ENCODE peak calls at places on chromosomes 2 and 18, in nine cellular contexts. Z, A, T, V, O, L, M, B and U are unnamed samples.

GRCh38 chr2:148817210-148817708 is 57.8 kb upstream of the KIF5C start:
- DNase-seq in Z (peak; percentile 34), A (no peak), T (no peak), V (no peak), O (no peak), L (no peak), M (no peak), B (no peak), U (no peak)

GRCh38 chr2:166464187-166464586 is 29.9 kb downstream of the SCN7A start:
- DNase-seq in Z (no peak), A (no peak), T (no peak), V (no peak), O (no peak), L (peak; percentile 44), M (no peak), B (no peak), U (no peak)

GRCh38 chr2:146128216-146128615 is 1608.3 kb upstream of the ZEB2 start:
- DNase-seq in Z (no peak), A (no peak), T (no peak), V (no peak), O (no peak), L (no peak), M (no peak), B (no peak), U (no peak)

GRCh38 chr18:74476154-74476553 is 19.0 kb upstream of the DIPK1C start:
- DNase-seq in Z (peak; percentile 57), A (no peak), T (peak; percentile 48), V (no peak), O (no peak), L (peak; percentile 8), M (no peak), B (no peak), U (no peak)

GRCh38 chr18:47953471-47953931 is 23.0 kb upstream of the SMAD2 start:
- DNase-seq in Z (peak; percentile 54), A (peak; percentile 68), T (no peak), V (no peak), O (peak; percentile 58), L (no peak), M (peak; percentile 32), B (no peak), U (no peak)

GRCh38 chr2:238866656-238867277 is 18.9 kb downstream of the TWIST2 start:
- DNase-seq in Z (no peak), A (no peak), T (no peak), V (no peak), O (no peak), L (no peak), M (no peak), B (no peak), U (no peak)

GRCh38 chr2:17615728-17616351 is 75.3 kb downstream of the VSNL1 start:
- DNase-seq in Z (no peak), A (no peak), T (no peak), V (no peak), O (no peak), L (peak; percentile 74), M (peak; percentile 50), B (no peak), U (no peak)

GRCh38 chr18:12883003-12883683 is 894 bp downstream of the PTPN2 start:
- DNase-seq in Z (no peak), A (no peak), T (no peak), V (no peak), O (no peak), L (no peak), M (no peak), B (no peak), U (no peak)

GRCh38 chr18:59881728-59882685 is 17.8 kb upstream of the PMAIP1 start:
- DNase-seq in Z (no peak), A (no peak), T (no peak), V (no peak), O (no peak), L (peak; percentile 67), M (no peak), B (no peak), U (no peak)

GRCh38 chr2:163453920-163454319 is 281.9 kb downstream of the FIGN start:
- DNase-seq in Z (no peak), A (no peak), T (no peak), V (no peak), O (no peak), L (no peak), M (no peak), B (no peak), U (no peak)

GRCh38 chr18:63016270-63016669 is 300.9 kb downstream of the PHLPP1 start:
- DNase-seq in Z (peak; percentile 42), A (peak; percentile 50), T (peak; percentile 36), V (peak; percentile 21), O (no peak), L (peak; percentile 59), M (peak; percentile 33), B (no peak), U (no peak)

GRCh38 chr2:176109955-176110345 is 2.9 kb downstream of the HOXD11 start:
- DNase-seq in Z (no peak), A (no peak), T (no peak), V (no peak), O (no peak), L (no peak), M (no peak), B (no peak), U (no peak)
- H3K4me3 ChIP-seq in Z (no peak overlapping the region), A (no peak overlapping the region), T (no peak overlapping the region), V (no peak overlapping the region), O (no peak overlapping the region), L (no peak overlapping the region), M (no peak overlapping the region), B (no peak overlapping the region), U (no peak overlapping the region)

DNA sequence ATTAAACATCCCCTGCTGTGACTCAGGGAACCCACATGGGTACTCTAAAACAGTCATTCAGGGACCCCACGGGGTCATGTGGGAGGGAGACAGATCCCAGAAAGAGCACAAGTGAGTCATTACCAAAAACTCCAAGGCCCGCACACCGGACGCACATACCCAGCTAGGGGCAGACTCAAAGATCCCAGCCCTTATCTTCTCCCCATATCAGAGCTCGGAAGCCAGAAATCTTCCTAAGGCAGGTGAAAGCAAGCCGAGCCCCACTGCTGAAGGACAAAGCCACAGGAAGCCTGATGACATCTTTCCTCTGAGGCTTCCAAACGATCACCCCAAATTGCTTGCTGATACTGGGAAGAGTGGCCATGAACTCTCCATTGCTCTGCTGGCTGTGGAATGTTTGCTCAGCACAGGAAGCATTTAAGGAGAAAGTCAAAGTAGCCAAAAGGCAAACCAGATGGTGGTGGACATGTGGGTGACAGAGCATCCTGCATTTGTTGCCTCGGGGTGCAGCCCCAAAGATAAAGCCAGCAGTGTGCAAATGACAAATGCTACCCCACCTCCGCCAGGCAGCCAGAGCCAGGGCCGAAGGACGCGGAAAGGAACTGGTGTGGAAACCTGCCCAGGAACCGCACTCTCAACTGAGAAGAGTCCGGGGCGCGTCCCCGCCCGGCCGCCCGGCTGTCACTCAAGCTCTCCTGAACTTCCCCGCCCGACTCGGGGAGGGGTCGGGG is 784 bp downstream of the ACTR1B start:
- DNase-seq in Z (peak; percentile 88), A (peak; percentile 73), T (peak; percentile 47), V (peak; percentile 48), O (peak; percentile 94), L (peak; percentile 89), M (peak; percentile 78), B (peak; percentile 87), U (peak; percentile 62)
- TF ChIP-seq POLR2A in Z (no peak), A (peak; percentile 53), T (no peak), V (peak; percentile 12), O (no peak), L (peak; percentile 71), M (no peak), B (no peak), U (no peak)

GRCh38 chr2:54429811-54430600 is 26.1 kb upstream of the SPTBN1 start:
- DNase-seq in Z (peak; percentile 24), A (no peak), T (no peak), V (no peak), O (no peak), L (no peak), M (no peak), B (no peak), U (no peak)

GRCh38 chr2:54432181-54433020 is 23.7 kb upstream of the SPTBN1 start:
- DNase-seq in Z (no peak), A (no peak), T (no peak), V (no peak), O (peak; percentile 56), L (no peak), M (no peak), B (no peak), U (no peak)

GRCh38 chr2:54430649-54431048 is 25.5 kb upstream of the SPTBN1 start:
- DNase-seq in Z (peak; percentile 41), A (no peak), T (no peak), V (no peak), O (no peak), L (no peak), M (no peak), B (no peak), U (no peak)

GRCh38 chr2:54428401-54428800 is 27.7 kb upstream of the SPTBN1 start:
- DNase-seq in Z (peak; percentile 46), A (no peak), T (no peak), V (no peak), O (no peak), L (no peak), M (no peak), B (peak; percentile 65), U (no peak)

DNA sequence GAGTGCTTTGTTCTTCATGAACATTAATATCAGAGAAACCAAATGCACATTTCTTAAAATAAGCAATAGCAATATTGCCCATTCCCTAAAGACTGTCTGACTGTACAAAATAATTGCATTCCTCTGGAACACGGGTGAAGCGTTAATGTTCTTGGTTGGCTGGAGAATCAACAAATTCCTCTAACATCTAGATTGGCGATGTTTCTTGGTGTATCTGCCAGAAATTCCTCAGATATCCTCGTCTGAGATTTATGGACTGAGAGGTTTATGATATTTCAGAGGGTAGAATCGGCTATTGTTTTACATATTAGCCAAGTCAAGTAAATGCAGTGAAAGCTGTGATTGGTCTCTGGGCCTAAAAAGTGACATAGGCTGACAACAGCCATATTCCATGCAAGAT is 27.1 kb upstream of the SPTBN1 start:
- DNase-seq in Z (no peak), A (no peak), T (no peak), V (no peak), O (no peak), L (no peak), M (no peak), B (no peak), U (no peak)
- H3K4me3 ChIP-seq in Z (no peak overlapping the region), A (no peak overlapping the region), T (no peak overlapping the region), V (no peak overlapping the region), O (no peak overlapping the region), L (no peak overlapping the region), M (no peak overlapping the region), B (no peak overlapping the region), U (no peak overlapping the region)

DNA sequence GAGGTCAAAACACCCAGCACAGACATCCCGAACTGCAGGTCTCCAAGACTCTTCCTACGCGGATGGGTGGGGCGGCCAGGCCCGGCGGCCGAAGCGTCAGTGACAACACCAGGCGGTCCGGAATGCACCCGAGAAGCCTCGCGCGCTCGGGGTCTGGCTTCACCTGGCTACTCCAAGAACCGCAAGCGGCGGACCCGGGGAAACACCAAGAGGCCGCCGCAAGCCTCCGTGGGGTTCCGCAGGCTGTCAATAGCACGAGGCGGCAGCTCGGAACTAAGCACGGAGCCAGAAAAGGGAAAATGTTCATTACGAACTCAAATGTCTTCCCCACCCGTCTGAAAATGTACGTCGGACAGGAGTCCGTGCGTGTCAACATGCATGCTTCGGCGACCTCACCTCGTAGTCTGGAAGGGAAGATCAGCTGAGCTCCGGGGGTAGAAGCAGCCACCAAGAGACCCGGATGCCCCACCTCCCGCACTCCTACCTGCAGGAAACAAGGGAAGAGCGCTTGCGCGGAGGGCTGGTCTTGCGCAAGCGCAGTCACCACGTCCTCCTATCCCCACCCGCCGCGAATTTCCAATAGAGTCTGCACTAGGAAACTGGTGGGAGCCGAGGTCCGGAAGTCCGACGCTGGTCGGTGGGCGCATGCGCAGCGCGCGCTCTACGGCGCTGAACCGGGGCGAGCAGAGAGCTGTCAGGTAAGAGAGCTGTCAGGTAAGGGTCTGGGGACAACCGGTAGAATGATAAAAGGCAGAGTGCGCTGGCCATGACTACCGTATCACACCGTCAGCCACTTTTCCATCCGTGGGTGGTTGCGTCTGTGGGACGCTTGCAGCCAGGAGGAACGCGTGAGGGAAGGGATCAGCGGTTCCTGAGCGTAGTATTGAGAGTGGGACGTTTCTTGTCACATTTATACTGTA is at the start of the genes GPATCH11 and HEATR5B:
- DNase-seq in Z (peak; percentile 95), A (peak; percentile 98), T (peak; percentile 99), V (peak; percentile 95), O (peak; percentile 97), L (peak; percentile 95), M (peak; percentile 94), B (peak; percentile 97), U (peak; percentile 98)
- TF ChIP-seq POLR2A in Z (peak; percentile 75), A (peak; percentile 83), T (peak; percentile 48), V (peak; percentile 86), O (no peak), L (no peak), M (no peak), B (no peak), U (no peak)